ENCODE peak calls at places on chromosomes 16 and 17, in six cellular contexts. C, T, H, J, R and M are unnamed samples.

GRCh38 chr17:8015957-8016631 is 13.7 kb downstream of the GUCY2D start:
- DNase-seq in J (peak; percentile 90), R (no peak), C (no peak), H (peak; percentile 30), T (peak; percentile 60), M (no peak)

GRCh38 chr17:57925361-57925990 is 29.7 kb downstream of the CUEDC1 start:
- DNase-seq in R (no peak), T (no peak), H (no peak), C (no peak), J (no peak), M (no peak)

GRCh38 chr17:3998436-3998835 is 34.2 kb upstream of the ATP2A3 start:
- DNase-seq in J (no peak), H (no peak), T (no peak), C (no peak), R (no peak), M (peak; percentile 25)

GRCh38 chr17:68709995-68710780 is 109.0 kb upstream of the FAM20A start:
- DNase-seq in H (no peak), T (no peak), R (no peak), J (no peak), C (no peak), M (no peak)

GRCh38 chr16:26316683-26317464 is 625.1 kb downstream of the HS3ST4 start:
- DNase-seq in T (no peak), J (no peak), H (no peak), R (no peak), C (no peak), M (no peak)

GRCh38 chr17:17983776-17984175 is 11.1 kb downstream of the DRC3 start:
- DNase-seq in T (no peak), C (no peak), H (no peak), J (no peak), R (no peak), M (no peak)

GRCh38 chr17:21125862-21126261 is 902 bp upstream of the DHRS7B start:
- DNase-seq in H (no peak), J (no peak), T (no peak), R (no peak), C (no peak), M (no peak)

GRCh38 chr16:81189100-81189664 is 49.3 kb upstream of the BCO1 start:
- DNase-seq in C (peak; percentile 67), H (no peak), J (peak; percentile 85), R (peak; percentile 23), T (peak; percentile 71), M (no peak)

GRCh38 chr17:75416006-75416405 is 10.5 kb upstream of the GRB2 start:
- DNase-seq in T (no peak), H (no peak), R (no peak), J (no peak), C (no peak), M (no peak)

GRCh38 chr16:68665501-68665900 is 20.4 kb downstream of the CDH3 start:
- DNase-seq in H (no peak), R (no peak), T (no peak), C (no peak), J (no peak), M (no peak)

GRCh38 chr16:66923247-66923851 is 2.0 kb downstream of the RRAD start:
- DNase-seq in J (no peak), R (no peak), C (peak; percentile 78), H (no peak), T (no peak), M (peak; percentile 85)

GRCh38 chr16:54783226-54783625 is 147.4 kb upstream of the IRX5 start:
- DNase-seq in J (no peak), C (no peak), T (no peak), H (no peak), R (no peak), M (no peak)

GRCh38 chr17:43826206-43826605 is 6.7 kb downstream of the MPP3 start:
- DNase-seq in C (no peak), H (no peak), T (no peak), J (peak; percentile 10), R (no peak), M (no peak)

GRCh38 chr16:80628254-80628653 is 87.5 kb downstream of the DYNLRB2 start:
- DNase-seq in J (no peak), H (no peak), T (no peak), R (no peak), C (no peak), M (no peak)

GRCh38 chr16:71648162-71648561 is 22.2 kb downstream of the MARVELD3 start:
- DNase-seq in T (no peak), H (no peak), C (no peak), J (no peak), R (no peak), M (no peak)

GRCh38 chr17:56289321-56289720 is 136.0 kb downstream of the ANKFN1 start:
- DNase-seq in T (no peak), J (no peak), R (no peak), C (no peak), H (no peak), M (no peak)

GRCh38 chr17:42484304-42484703 is 25.6 kb downstream of the ATP6V0A1 start:
- DNase-seq in T (no peak), J (no peak), R (no peak), H (peak; percentile 89), C (no peak), M (no peak)

GRCh38 chr16:69600202-69600601 is 34.4 kb downstream of the NFAT5 start:
- DNase-seq in R (no peak), T (no peak), H (peak; percentile 44), C (no peak), J (no peak), M (no peak)

GRCh38 chr17:65388911-65389310 is 172.5 kb downstream of the AXIN2 start:
- DNase-seq in C (no peak), J (no peak), H (no peak), T (no peak), R (no peak), M (no peak)

GRCh38 chr17:6525111-6525510 is 31.2 kb downstream of the PITPNM3 start:
- DNase-seq in J (peak; percentile 15), C (no peak), T (no peak), H (no peak), R (no peak), M (no peak)

GRCh38 chr17:11935734-11936406 is 61.4 kb downstream of the ZNF18 start:
- DNase-seq in C (peak; percentile 51), H (peak; percentile 48), T (peak; percentile 38), R (no peak), J (no peak), M (peak; percentile 30)

GRCh38 chr16:88533945-88534641 is 36.1 kb upstream of the ZC3H18 start:
- DNase-seq in C (peak; percentile 68), T (peak; percentile 70), J (peak; percentile 91), R (no peak), H (no peak), M (peak; percentile 73)

GRCh38 chr17:19787733-19788357 is 39.7 kb upstream of the ALDH3A1 start:
- DNase-seq in T (no peak), H (peak; percentile 25), C (no peak), R (no peak), J (no peak), M (no peak)

GRCh38 chr17:66893382-66893781 is 58.5 kb downstream of the CACNG5 start:
- DNase-seq in J (no peak), C (no peak), H (no peak), T (no peak), R (no peak), M (peak; percentile 8)

GRCh38 chr17:60361889-60362288 is 30.0 kb downstream of the USP32 start:
- DNase-seq in T (no peak), J (no peak), C (no peak), R (no peak), H (no peak), M (no peak)

GRCh38 chr17:43769426-43769825 is 9.4 kb downstream of the DUSP3 start:
- DNase-seq in J (no peak), T (no peak), H (no peak), R (no peak), C (no peak), M (no peak)

GRCh38 chr16:65062736-65063583 is 58.9 kb downstream of the CDH11 start:
- DNase-seq in H (no peak), C (no peak), T (peak; percentile 31), R (no peak), J (no peak), M (no peak)

GRCh38 chr17:77763575-77763974 is 194.9 kb upstream of the TNRC6C start:
- DNase-seq in H (no peak), C (no peak), J (no peak), R (no peak), T (no peak), M (no peak)

GRCh38 chr17:39027037-39027436 is 59.8 kb upstream of the FBXO47 start:
- DNase-seq in J (peak; percentile 83), T (peak; percentile 49), C (peak; percentile 73), R (no peak), H (peak; percentile 71), M (peak; percentile 28)

GRCh38 chr17:70865993-70866804 is 696.9 kb downstream of the KCNJ2 start:
- DNase-seq in C (no peak), H (no peak), T (no peak), R (no peak), J (no peak), M (no peak)
- H3K9me3 ChIP-seq in C (no peaks in the 10 kb centered on the region), H (no peaks in the 10 kb centered on the region), T (no peaks in the 10 kb centered on the region), R (no peaks in the 10 kb centered on the region), J (no peaks in the 10 kb centered on the region), M (no peaks in the 10 kb centered on the region)

GRCh38 chr16:82865412-82865811 is 238.6 kb downstream of the CDH13 start:
- DNase-seq in T (no peak), H (no peak), C (no peak), R (no peak), J (no peak), M (no peak)
- H3K9me3 ChIP-seq in T (peaks cover 9% of the 10 kb centered on the region), H (no peaks in the 10 kb centered on the region), C (no peaks in the 10 kb centered on the region), R (peaks cover 3% of the 10 kb centered on the region), J (no peaks in the 10 kb centered on the region), M (no peaks in the 10 kb centered on the region)

DNA sequence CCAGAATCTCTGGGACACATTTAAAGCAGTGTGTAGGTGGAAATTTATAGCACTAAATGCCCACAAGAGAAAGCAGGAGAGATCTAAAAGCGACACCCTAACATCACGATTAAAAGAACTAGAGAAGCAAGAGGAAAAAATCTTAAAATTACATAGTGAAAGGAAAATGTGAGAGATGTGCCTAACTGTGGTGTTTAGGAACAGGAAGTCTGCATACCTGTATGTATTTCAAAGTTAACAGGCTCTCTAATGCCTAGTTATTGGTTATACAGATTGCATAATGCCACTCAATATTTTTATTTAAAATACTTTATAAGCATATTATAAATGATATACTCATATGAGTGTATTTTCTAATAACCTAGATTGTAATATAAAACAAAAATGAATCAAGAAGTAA is 25.9 kb downstream of the ZNF267 start:
- DNase-seq in T (no peak), R (no peak), H (no peak), C (no peak), J (no peak), M (no peak)
- H3K9me3 ChIP-seq in T (peaks cover 12% of the 10 kb centered on the region), R (peaks cover 14% of the 10 kb centered on the region), H (no peaks in the 10 kb centered on the region), C (peaks cover 47% of the 10 kb centered on the region), J (peaks cover 18% of the 10 kb centered on the region), M (no peaks in the 10 kb centered on the region)

DNA sequence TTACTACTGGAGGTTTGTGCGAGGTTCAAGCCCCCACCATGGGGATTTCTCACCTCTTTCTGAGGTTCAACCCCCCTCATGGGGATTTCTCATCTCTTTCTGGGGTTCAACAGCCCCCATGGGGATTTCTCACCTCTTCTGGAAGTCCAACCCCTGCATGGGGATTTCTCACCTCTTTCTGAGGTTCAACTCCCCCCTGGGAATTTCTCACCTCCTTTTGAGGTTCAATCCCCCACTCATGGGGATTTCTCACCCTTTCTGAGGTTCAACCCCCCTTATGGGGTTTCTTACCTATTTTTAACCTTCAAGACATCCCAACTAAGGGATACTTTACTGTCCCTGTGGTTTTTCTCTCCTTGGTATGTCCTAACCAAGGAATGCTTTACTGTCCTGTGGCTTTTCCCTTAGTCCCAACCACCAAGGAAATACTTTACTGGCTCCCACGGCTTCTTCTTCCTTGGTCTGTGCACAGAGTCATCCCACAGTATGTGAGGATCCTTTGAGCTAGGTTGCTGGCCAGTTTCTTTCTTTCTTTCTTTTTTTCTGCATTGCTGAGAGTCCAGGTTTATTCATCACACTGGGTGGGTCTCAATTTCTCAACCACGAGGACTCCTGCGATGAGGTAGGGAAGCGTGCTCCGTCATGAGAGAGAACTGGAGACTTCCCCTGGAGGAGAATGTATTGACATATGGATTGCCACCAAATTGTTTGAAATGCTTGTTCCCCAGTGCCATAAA is 2140.2 kb downstream of the TP53TG3F start:
- DNase-seq in H (no peak), C (no peak), R (no peak), J (no peak), T (no peak), M (no peak)
- H3K9me3 ChIP-seq in H (no peaks in the 10 kb centered on the region), C (no peaks in the 10 kb centered on the region), R (peaks cover 18% of the 10 kb centered on the region), J (no peaks in the 10 kb centered on the region), T (peaks cover 3% of the 10 kb centered on the region), M (no peaks in the 10 kb centered on the region)